ENCODE peak calls at places on chromosomes 16 and 17, in ten cellular contexts. One of them, this sample, is unnamed.

GRCh38 chr16:29806096-29806579 is at the start of gene MAZ:
- DNase-seq in A673: peak; percentile 90
- DNase-seq in neural crest cell: peak; percentile 37
- DNase-seq in body of pancreas: peak; percentile 96
- DNase-seq in adrenal gland: no peak
- DNase-seq in colonic mucosa: no peak
- DNase-seq in choroid plexus epithelial cell: no peak
- DNase-seq in tibial artery: no peak
- DNase-seq in PC-3: no peak
- DNase-seq in astrocyte of the cerebellum: no peak
- DNase-seq in this sample: peak; percentile 69

GRCh38 chr16:27945233-27945975 is 118.1 kb downstream of the GSG1L start:
- DNase-seq in A673: no peak
- DNase-seq in neural crest cell: no peak
- DNase-seq in body of pancreas: no peak
- DNase-seq in adrenal gland: no peak
- DNase-seq in colonic mucosa: no peak
- DNase-seq in choroid plexus epithelial cell: no peak
- DNase-seq in tibial artery: no peak
- DNase-seq in PC-3: no peak
- DNase-seq in astrocyte of the cerebellum: no peak
- DNase-seq in this sample: no peak

GRCh38 chr17:32551186-32551955 is 64.6 kb downstream of the CDK5R1 start:
- DNase-seq in A673: no peak
- DNase-seq in neural crest cell: no peak
- DNase-seq in body of pancreas: no peak
- DNase-seq in adrenal gland: no peak
- DNase-seq in colonic mucosa: no peak
- DNase-seq in choroid plexus epithelial cell: peak; percentile 64
- DNase-seq in tibial artery: no peak
- DNase-seq in PC-3: peak; percentile 80
- DNase-seq in astrocyte of the cerebellum: peak; percentile 71
- DNase-seq in this sample: no peak

GRCh38 chr16:383326-384020 is 1.7 kb upstream of the PGAP6 start:
- DNase-seq in A673: no peak
- DNase-seq in neural crest cell: no peak
- DNase-seq in body of pancreas: peak; percentile 86
- DNase-seq in adrenal gland: peak; percentile 56
- DNase-seq in colonic mucosa: peak; percentile 82
- DNase-seq in choroid plexus epithelial cell: no peak
- DNase-seq in tibial artery: peak; percentile 64
- DNase-seq in PC-3: peak; percentile 85
- DNase-seq in astrocyte of the cerebellum: no peak
- DNase-seq in this sample: no peak

GRCh38 chr16:89641719-89642187 is 15.8 kb downstream of the CHMP1A start:
- DNase-seq in A673: no peak
- DNase-seq in neural crest cell: no peak
- DNase-seq in body of pancreas: no peak
- DNase-seq in adrenal gland: no peak
- DNase-seq in colonic mucosa: no peak
- DNase-seq in choroid plexus epithelial cell: no peak
- DNase-seq in tibial artery: no peak
- DNase-seq in PC-3: no peak
- DNase-seq in astrocyte of the cerebellum: no peak
- DNase-seq in this sample: no peak

GRCh38 chr16:5490499-5490898 is 392.9 kb upstream of the EEF2KMT start:
- DNase-seq in A673: peak; percentile 74
- DNase-seq in neural crest cell: peak; percentile 72
- DNase-seq in body of pancreas: no peak
- DNase-seq in adrenal gland: peak; percentile 21
- DNase-seq in colonic mucosa: peak; percentile 55
- DNase-seq in choroid plexus epithelial cell: no peak
- DNase-seq in tibial artery: no peak
- DNase-seq in PC-3: peak; percentile 3
- DNase-seq in astrocyte of the cerebellum: no peak
- DNase-seq in this sample: peak; percentile 73

GRCh38 chr16:14600164-14600563 is 29.9 kb downstream of the PARN start:
- DNase-seq in A673: peak; percentile 30
- DNase-seq in neural crest cell: no peak
- DNase-seq in body of pancreas: no peak
- DNase-seq in adrenal gland: no peak
- DNase-seq in colonic mucosa: no peak
- DNase-seq in choroid plexus epithelial cell: peak; percentile 67
- DNase-seq in tibial artery: no peak
- DNase-seq in PC-3: peak; percentile 47
- DNase-seq in astrocyte of the cerebellum: peak; percentile 37
- DNase-seq in this sample: no peak

GRCh38 chr17:81722184-81723120 is 10.4 kb downstream of the SLC25A10 start:
- DNase-seq in A673: no peak
- DNase-seq in neural crest cell: no peak
- DNase-seq in body of pancreas: peak; percentile 98
- DNase-seq in adrenal gland: no peak
- DNase-seq in colonic mucosa: peak; percentile 94
- DNase-seq in choroid plexus epithelial cell: peak; percentile 23
- DNase-seq in tibial artery: no peak
- DNase-seq in PC-3: peak; percentile 92
- DNase-seq in astrocyte of the cerebellum: no peak
- DNase-seq in this sample: no peak

GRCh38 chr16:4613636-4614570 is 785 bp downstream of the UBALD1 start:
- DNase-seq in A673: peak; percentile 48
- DNase-seq in neural crest cell: peak; percentile 41
- DNase-seq in body of pancreas: peak; percentile 36
- DNase-seq in adrenal gland: peak; percentile 48
- DNase-seq in colonic mucosa: no peak
- DNase-seq in choroid plexus epithelial cell: peak; percentile 46
- DNase-seq in tibial artery: peak; percentile 71
- DNase-seq in PC-3: peak; percentile 20
- DNase-seq in astrocyte of the cerebellum: no peak
- DNase-seq in this sample: no peak

GRCh38 chr17:66348605-66349165 is 46.3 kb downstream of the PRKCA start:
- DNase-seq in A673: peak; percentile 84
- DNase-seq in neural crest cell: no peak
- DNase-seq in body of pancreas: peak; percentile 58
- DNase-seq in adrenal gland: peak; percentile 55
- DNase-seq in colonic mucosa: peak; percentile 79
- DNase-seq in choroid plexus epithelial cell: peak; percentile 84
- DNase-seq in tibial artery: no peak
- DNase-seq in PC-3: peak; percentile 92
- DNase-seq in astrocyte of the cerebellum: peak; percentile 55
- DNase-seq in this sample: no peak

GRCh38 chr16:85733839-85734170 is 17.1 kb downstream of the C16orf74 start:
- DNase-seq in A673: peak; percentile 75
- DNase-seq in neural crest cell: peak; percentile 48
- DNase-seq in body of pancreas: no peak
- DNase-seq in adrenal gland: no peak
- DNase-seq in colonic mucosa: no peak
- DNase-seq in choroid plexus epithelial cell: peak; percentile 52
- DNase-seq in tibial artery: no peak
- DNase-seq in PC-3: no peak
- DNase-seq in astrocyte of the cerebellum: no peak
- DNase-seq in this sample: no peak

GRCh38 chr16:81466351-81466960 is 21.8 kb downstream of the CMIP start:
- DNase-seq in A673: no peak
- DNase-seq in neural crest cell: no peak
- DNase-seq in body of pancreas: no peak
- DNase-seq in adrenal gland: no peak
- DNase-seq in colonic mucosa: no peak
- DNase-seq in choroid plexus epithelial cell: peak; percentile 59
- DNase-seq in tibial artery: no peak
- DNase-seq in PC-3: no peak
- DNase-seq in astrocyte of the cerebellum: no peak
- DNase-seq in this sample: no peak

DNA sequence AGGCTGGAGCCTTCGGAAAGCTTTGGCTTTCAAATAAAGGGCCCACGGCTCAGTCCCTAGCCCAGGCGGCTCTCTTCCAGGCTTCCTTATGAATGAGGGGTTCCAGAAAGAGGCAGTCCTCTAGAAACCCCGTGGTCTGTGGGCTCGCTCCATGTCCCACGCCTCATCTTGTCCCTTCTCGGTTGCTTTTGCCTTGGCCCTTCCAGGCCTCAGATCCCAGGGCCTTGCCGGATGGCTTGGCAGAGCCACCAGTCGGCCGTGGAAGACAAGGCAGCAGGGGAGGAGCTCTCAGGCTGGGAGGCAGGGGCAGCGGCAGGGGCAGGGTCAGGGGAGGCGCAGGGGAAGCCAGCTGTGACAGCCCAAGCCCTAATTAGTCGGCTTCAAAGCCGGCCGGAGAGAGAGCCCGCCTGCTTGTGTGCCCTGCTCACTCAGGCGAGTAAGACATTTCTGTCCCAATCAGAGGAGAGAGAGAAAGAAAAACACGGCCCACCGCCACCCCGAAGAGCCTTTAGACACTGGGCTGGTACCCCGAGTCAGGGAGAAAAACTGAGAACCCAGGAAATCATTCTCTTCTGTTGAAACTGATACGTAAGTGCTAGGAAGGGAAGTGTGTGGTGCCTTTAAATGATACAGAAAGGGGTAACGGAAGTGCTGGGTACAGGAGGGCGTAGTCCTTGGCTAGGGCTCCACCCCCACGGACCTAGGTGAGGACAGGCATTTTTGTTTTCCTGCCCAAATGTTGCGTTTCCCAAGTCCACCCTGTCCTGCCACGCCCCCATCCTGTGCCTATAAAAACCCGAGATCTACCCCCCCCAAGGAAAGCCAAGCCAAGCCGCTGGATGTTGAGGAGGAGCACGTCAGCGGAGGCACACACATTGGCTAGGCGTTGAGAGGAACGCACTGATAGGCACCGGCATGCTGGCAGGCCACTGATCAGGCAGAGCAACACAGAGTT is 27.8 kb upstream of the MEIOC start:
- DNase-seq in A673: no peak
- DNase-seq in neural crest cell: peak; percentile 75
- DNase-seq in body of pancreas: peak; percentile 15
- DNase-seq in adrenal gland: peak; percentile 24
- DNase-seq in colonic mucosa: peak; percentile 25
- DNase-seq in choroid plexus epithelial cell: no peak
- DNase-seq in tibial artery: no peak
- DNase-seq in PC-3: no peak
- DNase-seq in astrocyte of the cerebellum: no peak
- DNase-seq in this sample: no peak
- TF ChIP-seq CTCF in A673: no peak
- TF ChIP-seq CTCF in neural crest cell: no peak
- TF ChIP-seq CTCF in body of pancreas: no peak
- TF ChIP-seq CTCF in adrenal gland: no peak
- TF ChIP-seq CTCF in colonic mucosa: no peak
- TF ChIP-seq CTCF in choroid plexus epithelial cell: peak; percentile 13
- TF ChIP-seq CTCF in tibial artery: no peak
- TF ChIP-seq CTCF in PC-3: no peak
- TF ChIP-seq CTCF in astrocyte of the cerebellum: no peak
- TF ChIP-seq CTCF in this sample: no peak

GRCh38 chr17:29585080-29585751 is 4.2 kb downstream of the GIT1 start:
- DNase-seq in A673: no peak
- DNase-seq in neural crest cell: no peak
- DNase-seq in body of pancreas: peak; percentile 19
- DNase-seq in adrenal gland: peak; percentile 18
- DNase-seq in colonic mucosa: no peak
- DNase-seq in choroid plexus epithelial cell: peak; percentile 34
- DNase-seq in tibial artery: peak; percentile 67
- DNase-seq in PC-3: no peak
- DNase-seq in astrocyte of the cerebellum: no peak
- DNase-seq in this sample: no peak
- TF ChIP-seq CTCF in A673: peak; percentile 44
- TF ChIP-seq CTCF in neural crest cell: no peak
- TF ChIP-seq CTCF in body of pancreas: no peak
- TF ChIP-seq CTCF in adrenal gland: no peak
- TF ChIP-seq CTCF in colonic mucosa: no peak
- TF ChIP-seq CTCF in choroid plexus epithelial cell: peak; percentile 54
- TF ChIP-seq CTCF in tibial artery: no peak
- TF ChIP-seq CTCF in PC-3: peak; percentile 34
- TF ChIP-seq CTCF in astrocyte of the cerebellum: peak; percentile 42
- TF ChIP-seq CTCF in this sample: no peak

DNA sequence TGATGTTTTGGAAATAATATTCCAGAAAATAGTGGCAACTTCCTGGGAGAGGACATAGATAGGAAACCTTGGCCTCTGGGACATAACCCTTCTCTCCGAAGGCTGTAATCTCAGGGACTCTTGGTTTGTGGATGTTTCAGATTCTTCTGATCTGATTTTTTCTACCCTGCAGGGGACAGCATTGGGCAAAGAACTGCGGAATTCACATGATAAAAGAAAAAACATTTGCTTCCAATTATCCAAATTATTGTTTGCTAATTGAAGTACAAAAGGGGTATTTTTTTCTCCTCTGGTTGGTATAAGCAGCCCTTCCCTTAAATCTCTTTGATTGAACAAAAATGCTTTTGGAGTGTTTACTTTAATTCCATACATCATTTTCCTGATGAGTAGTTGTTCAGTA is 251.7 kb upstream of the IRX3 start:
- DNase-seq in A673: peak; percentile 26
- DNase-seq in neural crest cell: no peak
- DNase-seq in body of pancreas: no peak
- DNase-seq in adrenal gland: no peak
- DNase-seq in colonic mucosa: no peak
- DNase-seq in choroid plexus epithelial cell: peak; percentile 7
- DNase-seq in tibial artery: no peak
- DNase-seq in PC-3: no peak
- DNase-seq in astrocyte of the cerebellum: no peak
- DNase-seq in this sample: no peak
- TF ChIP-seq CTCF in A673: peak; percentile 48
- TF ChIP-seq CTCF in neural crest cell: peak; percentile 47
- TF ChIP-seq CTCF in body of pancreas: no peak
- TF ChIP-seq CTCF in adrenal gland: no peak
- TF ChIP-seq CTCF in colonic mucosa: no peak
- TF ChIP-seq CTCF in choroid plexus epithelial cell: peak; percentile 43
- TF ChIP-seq CTCF in tibial artery: no peak
- TF ChIP-seq CTCF in PC-3: no peak
- TF ChIP-seq CTCF in astrocyte of the cerebellum: peak; percentile 42
- TF ChIP-seq CTCF in this sample: no peak

GRCh38 chr17:43546317-43547188 is at the start of gene ETV4:
- DNase-seq in A673: peak; percentile 94
- DNase-seq in neural crest cell: peak; percentile 93
- DNase-seq in body of pancreas: peak; percentile 90
- DNase-seq in adrenal gland: peak; percentile 88
- DNase-seq in colonic mucosa: peak; percentile 96
- DNase-seq in choroid plexus epithelial cell: peak; percentile 95
- DNase-seq in tibial artery: peak; percentile 91
- DNase-seq in PC-3: peak; percentile 97
- DNase-seq in astrocyte of the cerebellum: peak; percentile 75
- DNase-seq in this sample: peak; percentile 90

GRCh38 chr17:43542854-43543253 is 3.3 kb downstream of the ETV4 start:
- DNase-seq in A673: no peak
- DNase-seq in neural crest cell: no peak
- DNase-seq in body of pancreas: no peak
- DNase-seq in adrenal gland: no peak
- DNase-seq in colonic mucosa: no peak
- DNase-seq in choroid plexus epithelial cell: no peak
- DNase-seq in tibial artery: no peak
- DNase-seq in PC-3: no peak
- DNase-seq in astrocyte of the cerebellum: no peak
- DNase-seq in this sample: no peak

GRCh38 chr17:43545383-43545632 is 832 bp downstream of the ETV4 start:
- DNase-seq in A673: peak; percentile 26
- DNase-seq in neural crest cell: no peak
- DNase-seq in body of pancreas: peak; percentile 55
- DNase-seq in adrenal gland: peak; percentile 26
- DNase-seq in colonic mucosa: no peak
- DNase-seq in choroid plexus epithelial cell: no peak
- DNase-seq in tibial artery: no peak
- DNase-seq in PC-3: no peak
- DNase-seq in astrocyte of the cerebellum: no peak
- DNase-seq in this sample: no peak

GRCh38 chr17:43543300-43543699 is 2.8 kb downstream of the ETV4 start:
- DNase-seq in A673: no peak
- DNase-seq in neural crest cell: no peak
- DNase-seq in body of pancreas: no peak
- DNase-seq in adrenal gland: no peak
- DNase-seq in colonic mucosa: no peak
- DNase-seq in choroid plexus epithelial cell: no peak
- DNase-seq in tibial artery: no peak
- DNase-seq in PC-3: peak; percentile 30
- DNase-seq in astrocyte of the cerebellum: no peak
- DNase-seq in this sample: no peak

GRCh38 chr17:43543771-43544575 is 2.2 kb downstream of the ETV4 start:
- DNase-seq in A673: no peak
- DNase-seq in neural crest cell: no peak
- DNase-seq in body of pancreas: no peak
- DNase-seq in adrenal gland: no peak
- DNase-seq in colonic mucosa: no peak
- DNase-seq in choroid plexus epithelial cell: no peak
- DNase-seq in tibial artery: no peak
- DNase-seq in PC-3: peak; percentile 54
- DNase-seq in astrocyte of the cerebellum: no peak
- DNase-seq in this sample: no peak
- TF ChIP-seq CTCF in A673: no peak
- TF ChIP-seq CTCF in neural crest cell: no peak
- TF ChIP-seq CTCF in body of pancreas: no peak
- TF ChIP-seq CTCF in adrenal gland: no peak
- TF ChIP-seq CTCF in colonic mucosa: no peak
- TF ChIP-seq CTCF in choroid plexus epithelial cell: no peak
- TF ChIP-seq CTCF in tibial artery: no peak
- TF ChIP-seq CTCF in PC-3: peak; percentile 42
- TF ChIP-seq CTCF in astrocyte of the cerebellum: peak; percentile 9
- TF ChIP-seq CTCF in this sample: no peak

This sample was measured in mesothelial cell of epicardium.